ENCODE peak calls at places on chromosomes 13 and 19, in four cellular contexts. N, D, X and O are unnamed samples.

GRCh38 chr13:110457361-110457760 is 104.2 kb downstream of the RAB20 start:
- DNase-seq in X (no peak), N (no peak), D (no peak), O (no peak)

GRCh38 chr19:2949939-2950285 is 5.1 kb upstream of the ZNF77 start:
- DNase-seq in N (no peak), D (no peak), X (no peak), O (no peak)

GRCh38 chr13:87129602-87130300 is 541.4 kb upstream of the SLITRK5 start:
- DNase-seq in D (no peak), X (no peak), N (no peak), O (no peak)

GRCh38 chr19:53980553-53981407 is 10.7 kb upstream of the CACNG6 start:
- DNase-seq in N (no peak), X (no peak), D (no peak), O (peak)

GRCh38 chr13:39892731-39893293 is 237.3 kb downstream of the COG6 start:
- DNase-seq in D (no peak), N (peak), X (no peak), O (no peak)

GRCh38 chr19:40594657-40595077 is 6.5 kb upstream of the LTBP4 start:
- DNase-seq in X (no peak), D (no peak), N (peak), O (no peak)

GRCh38 chr13:73876323-73876722 is 257.9 kb downstream of the KLF12 start:
- DNase-seq in X (no peak), N (no peak), D (no peak), O (no peak)

GRCh38 chr19:16588089-16588823 is 16.0 kb upstream of the SLC35E1 start:
- DNase-seq in D (no peak), X (peak), N (peak), O (no peak)

GRCh38 chr19:548841-549830 is 5.3 kb downstream of the GZMM start:
- DNase-seq in D (no peak), N (no peak), X (no peak), O (no peak)

GRCh38 chr13:59891053-59891452 is 272.7 kb downstream of the DIAPH3 start:
- DNase-seq in D (no peak), N (no peak), X (no peak), O (no peak)

GRCh38 chr13:38620876-38621275 is 66.0 kb upstream of the FREM2 start:
- DNase-seq in D (no peak), N (no peak), X (no peak), O (no peak)

GRCh38 chr19:47111081-47111589 is 2.4 kb downstream of the ZC3H4 start:
- DNase-seq in D (no peak), X (peak), N (peak), O (no peak)

GRCh38 chr19:39196320-39196719 is 444 bp upstream of the NCCRP1 start:
- DNase-seq in D (no peak), X (no peak), N (no peak), O (no peak)

GRCh38 chr13:73248711-73249580 is 190.1 kb downstream of the KLF5 start:
- DNase-seq in X (no peak), D (no peak), N (no peak), O (peak)

GRCh38 chr19:4832776-4833175 is 1.3 kb upstream of the TICAM1 start:
- DNase-seq in D (no peak), X (no peak), N (no peak), O (no peak)